ENCODE peak calls at places on chromosomes 6 and 20, in seven cellular contexts. H is ovary, W is endothelial cell, Z is tibial nerve, Q is fibroblast of pulmonary artery, Y is lower leg skin, M is progenitor cell of endocrine pancreas. R is an unnamed sample.

GRCh38 chr20:25549866-25550477 is 35.4 kb downstream of the NINL start:
- DNase-seq in H (no peak), Z (no peak), W (no peak), M (no peak), Q (peak; percentile 72), Y (no peak), R (no peak)

GRCh38 chr6:147040041-147040440 is 164.2 kb upstream of the STXBP5 start:
- DNase-seq in M (no peak), W (no peak), Y (no peak), Q (peak; percentile 30), H (no peak), Z (no peak), R (no peak)

GRCh38 chr6:45922728-45923351 is 92.8 kb downstream of the CLIC5 start:
- DNase-seq in H (peak; percentile 60), W (peak; percentile 75), Q (peak; percentile 87), Z (peak; percentile 59), M (peak; percentile 28), Y (peak; percentile 92), R (peak; percentile 26)

GRCh38 chr6:9851006-9851405 is 563.9 kb downstream of the TFAP2A start:
- DNase-seq in W (no peak), Q (no peak), M (no peak), Z (no peak), H (no peak), Y (no peak), R (no peak)

GRCh38 chr20:16351415-16351814 is 221.8 kb downstream of the KIF16B start:
- DNase-seq in W (no peak), Y (no peak), Q (no peak), H (no peak), M (no peak), Z (no peak), R (no peak)

GRCh38 chr20:1664911-1665310 is 7.3 kb upstream of the SIRPG start:
- DNase-seq in Q (no peak), M (no peak), W (no peak), Z (no peak), H (no peak), Y (no peak), R (no peak)

GRCh38 chr6:1746919-1747460 is 137.3 kb downstream of the FOXC1 start:
- DNase-seq in W (no peak), Q (no peak), M (no peak), Z (no peak), Y (no peak), H (no peak), R (no peak)

GRCh38 chr6:129717287-129717686 is 7.3 kb upstream of the ARHGAP18 start:
- DNase-seq in M (no peak), W (no peak), Y (no peak), Q (peak; percentile 42), H (peak; percentile 37), Z (no peak), R (no peak)

GRCh38 chr6:161038229-161039003 is 46.8 kb downstream of the MAP3K4 start:
- DNase-seq in W (no peak), Z (no peak), Y (no peak), M (no peak), Q (peak; percentile 78), H (peak; percentile 24), R (no peak)
- TF ChIP-seq CTCF in W (no peak), Z (no peak), Y (no peak), M (no peak), Q (peak; percentile 41), H (no peak), R (no peak)

DNA sequence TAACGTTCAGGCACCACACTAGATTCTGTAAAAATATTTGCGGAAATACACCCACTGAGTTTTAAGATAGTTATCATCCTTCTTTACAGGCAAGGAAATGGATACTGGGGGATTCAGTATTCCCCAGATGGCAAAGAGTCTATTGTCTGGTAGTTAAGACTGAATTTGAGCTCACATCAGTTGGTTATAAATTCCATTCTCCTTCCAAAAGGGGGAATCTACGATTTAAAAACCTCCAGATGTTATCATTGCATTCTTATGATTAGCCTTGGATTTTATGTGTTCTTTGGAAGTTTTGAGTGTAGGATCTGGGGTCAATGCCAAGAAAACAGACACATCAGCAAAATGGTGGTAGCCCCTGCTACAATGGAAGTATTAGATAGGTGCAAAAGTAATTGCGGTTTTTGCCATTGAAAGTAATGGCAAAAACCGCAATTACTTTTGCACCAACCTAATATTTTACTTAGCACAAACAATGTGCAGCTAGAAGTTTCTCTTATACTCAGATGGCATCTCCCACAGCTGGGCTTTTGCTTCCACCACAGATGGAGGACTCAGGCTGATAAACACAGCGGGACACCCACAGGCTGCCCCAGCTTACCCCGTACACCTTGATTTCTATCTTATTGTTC is 168.2 kb upstream of the RIN2 start:
- DNase-seq in Q (no peak), Y (no peak), H (no peak), Z (no peak), W (no peak), M (no peak), R (no peak)
- TF ChIP-seq CTCF in Q (no peak), Y (no peak), H (no peak), Z (no peak), W (no peak), M (no peak), R (no peak)

GRCh38 chr6:3849681-3850450 is 693 bp downstream of the FAM50B start:
- DNase-seq in M (no peak), Z (no peak), Y (peak; percentile 88), W (no peak), Q (peak; percentile 20), H (peak; percentile 26), R (no peak)

GRCh38 chr6:3850451-3851203 is 1.5 kb downstream of the FAM50B start:
- DNase-seq in W (no peak), Z (no peak), Y (no peak), M (no peak), H (peak; percentile 23), Q (no peak), R (no peak)

GRCh38 chr6:3848925-3849605 is at the start of gene FAM50B:
- DNase-seq in Y (peak; percentile 98), H (peak; percentile 95), M (peak; percentile 85), Z (peak; percentile 89), Q (peak; percentile 88), W (peak; percentile 99), R (peak; percentile 86)

GRCh38 chr6:3851839-3852238 is 2.7 kb downstream of the FAM50B start:
- DNase-seq in M (no peak), W (no peak), Z (no peak), Q (no peak), H (no peak), Y (no peak), R (no peak)

GRCh38 chr6:3852391-3852790 is 3.2 kb downstream of the FAM50B start:
- DNase-seq in M (no peak), H (no peak), Y (no peak), Q (no peak), Z (no peak), W (no peak), R (no peak)
- TF ChIP-seq CTCF in M (no peak), H (no peak), Y (no peak), Q (no peak), Z (no peak), W (no peak), R (no peak)

DNA sequence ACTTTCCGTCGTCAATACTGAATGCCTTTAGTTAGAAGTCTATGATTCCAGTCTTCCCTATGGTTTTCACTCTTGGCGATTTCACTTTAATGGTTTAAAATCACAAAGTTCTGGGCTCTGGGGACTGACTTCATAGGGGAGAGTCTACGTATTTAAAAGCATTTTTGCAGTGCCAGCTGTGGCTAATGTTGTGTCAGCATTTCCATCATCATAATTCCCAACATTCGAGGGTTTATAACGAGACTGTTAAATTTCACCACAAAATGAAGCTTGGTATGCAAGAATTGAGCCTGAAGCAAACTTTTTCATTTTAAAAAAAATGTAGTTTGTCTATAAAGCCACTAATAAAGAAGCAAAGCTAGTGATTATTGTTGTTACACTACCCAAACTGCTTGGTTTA is 242.7 kb downstream of the SOX4 start:
- DNase-seq in Q (no peak), H (no peak), W (no peak), M (no peak), Z (no peak), Y (no peak), R (no peak)
- TF ChIP-seq CTCF in Q (no peak), H (no peak), W (no peak), M (no peak), Z (no peak), Y (no peak), R (no peak)

GRCh38 chr6:110976575-110976974 is 5.3 kb upstream of the RPF2 start:
- DNase-seq in Q (no peak), H (no peak), Z (no peak), M (no peak), Y (no peak), W (no peak), R (no peak)

GRCh38 chr6:110965629-110966229 is 7.2 kb downstream of the GTF3C6 start:
- DNase-seq in Q (no peak), H (no peak), M (no peak), Z (no peak), W (no peak), Y (no peak), R (no peak)

DNA sequence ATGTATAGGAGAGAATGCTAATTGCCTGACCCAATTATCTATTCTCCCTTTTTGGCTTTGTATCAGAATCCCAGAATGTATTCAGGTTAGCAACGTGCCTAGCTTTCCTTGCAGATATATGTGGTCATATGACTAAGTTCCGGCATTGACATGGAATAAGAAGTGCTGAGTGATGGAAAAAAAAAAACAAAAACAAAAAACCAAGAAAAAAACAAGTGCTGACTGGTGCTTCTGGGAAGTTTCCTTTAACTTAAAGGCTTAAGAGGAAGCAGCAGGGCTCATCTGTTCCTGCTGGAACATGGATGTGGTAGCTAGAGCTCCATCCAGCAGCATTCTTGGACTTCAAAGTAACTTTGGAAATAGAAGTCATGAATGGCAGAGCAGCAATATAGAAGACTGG is 10.4 kb upstream of the RPF2 start:
- DNase-seq in Q (peak; percentile 22), M (no peak), H (no peak), W (no peak), Z (no peak), Y (no peak), R (no peak)
- TF ChIP-seq CTCF in Q (no peak), M (no peak), H (no peak), W (no peak), Z (no peak), Y (no peak), R (no peak)

DNA sequence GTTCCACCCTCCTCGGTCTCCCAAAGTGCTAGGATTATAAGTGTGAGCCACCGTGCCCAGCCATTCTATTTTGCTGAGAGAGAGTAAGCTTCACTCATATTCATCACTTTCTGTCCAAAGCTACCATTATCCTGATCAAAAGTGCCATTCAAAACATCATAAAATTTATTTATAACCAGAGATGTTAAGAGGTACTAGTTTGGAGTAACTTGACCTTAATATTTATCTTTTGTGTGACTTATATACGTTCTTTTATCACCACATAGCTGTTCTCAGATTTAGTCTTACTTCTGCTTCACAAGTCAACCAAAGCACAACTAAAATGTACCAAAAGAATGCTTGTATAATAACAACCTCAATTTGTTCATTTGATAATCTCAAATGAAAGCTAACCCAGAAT is 18.1 kb downstream of the AKIRIN2 start:
- DNase-seq in Y (no peak), W (no peak), Q (no peak), H (no peak), Z (no peak), M (no peak), R (no peak)
- TF ChIP-seq CTCF in Y (no peak), W (no peak), Q (no peak), H (no peak), Z (no peak), M (no peak), R (no peak)

R was measured in activated B cell treated with CpG ODN at 0.5 μM for 24 hours.